ENCODE peak calls at places on chromosomes 5 and 9, in ten cellular contexts. F is CD8-positive, alpha-beta T cell; T is neural progenitor cell; B is ovary; Y is BE2C; Q is GM12878; U is spleen; R is cardiac muscle cell; M is stomach; C is esophagus muscularis mucosa. N is an unnamed sample.
A peak's percentile ranks its signal among the peaks of the same experiment; 100 is the strongest.

GRCh38 chr5:66072031-66072430 is 72.1 kb upstream of the SREK1 start:
- DNase-seq in B (no peak), Y (no peak), R (no peak), U (no peak), C (no peak), M (no peak), Q (no peak), F (no peak), T (no peak), N (no peak)

GRCh38 chr5:171494452-171495121 is 75.1 kb downstream of the FGF18 start:
- DNase-seq in Q (no peak), C (no peak), B (peak; percentile 84), R (peak; percentile 79), U (no peak), M (no peak), Y (peak; percentile 87), T (peak; percentile 77), F (no peak), N (no peak)

GRCh38 chr9:71683598-71684235 is 84.6 kb downstream of the CEMIP2 start:
- DNase-seq in C (no peak), Q (no peak), Y (peak; percentile 63), M (no peak), U (no peak), R (peak; percentile 13), F (no peak), T (peak; percentile 49), B (peak; percentile 51), N (no peak)

GRCh38 chr9:33130501-33130900 is 36.6 kb downstream of the B4GALT1 start:
- DNase-seq in F (no peak), R (no peak), C (no peak), T (no peak), U (peak; percentile 57), Q (no peak), B (no peak), M (no peak), Y (no peak), N (no peak)

GRCh38 chr5:149583394-149583793 is 2.1 kb downstream of the ARHGEF37 start:
- DNase-seq in Y (no peak), Q (no peak), U (no peak), T (no peak), B (no peak), F (no peak), C (no peak), R (no peak), M (peak; percentile 76), N (no peak)

GRCh38 chr5:169094586-169095409 is 206.1 kb downstream of the SLIT3 start:
- DNase-seq in T (no peak), Q (no peak), C (no peak), U (no peak), Y (no peak), B (no peak), R (no peak), M (no peak), F (no peak), N (no peak)

GRCh38 chr5:61866930-61867329 is 439.1 kb upstream of the KIF2A start:
- DNase-seq in C (no peak), U (no peak), Y (no peak), T (no peak), Q (peak; percentile 32), R (no peak), M (no peak), B (no peak), F (no peak), N (no peak)

GRCh38 chr5:138755084-138755748 is 2.0 kb downstream of the CTNNA1 start:
- DNase-seq in T (no peak), F (no peak), R (no peak), B (no peak), C (no peak), Q (peak; percentile 35), Y (no peak), M (no peak), U (no peak), N (no peak)

GRCh38 chr5:142439208-142439607 is 114.4 kb upstream of the SPRY4 start:
- DNase-seq in B (no peak), Q (no peak), R (no peak), M (no peak), T (no peak), C (no peak), U (no peak), F (no peak), Y (no peak), N (no peak)

DNA sequence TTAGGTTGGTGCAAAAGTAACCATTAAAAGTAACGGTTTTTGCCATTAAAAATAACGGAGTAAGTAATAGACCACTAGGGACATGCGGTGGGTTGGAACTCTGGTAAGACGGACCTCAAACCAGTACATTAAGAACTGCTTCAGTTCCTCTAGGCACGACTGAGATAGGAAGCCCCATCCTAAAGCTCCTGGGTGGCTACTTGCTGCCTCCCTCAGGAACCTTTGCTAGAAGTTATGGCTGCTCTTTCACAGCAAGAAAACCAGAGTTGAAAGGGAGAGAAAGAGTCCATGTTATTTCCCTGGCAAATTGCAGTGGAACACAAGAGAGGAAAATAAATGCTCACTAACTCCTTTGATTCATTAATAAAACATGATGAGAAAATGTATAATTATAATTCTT is 47.6 kb downstream of the MCTP1 start:
- DNase-seq in B (no peak), Q (no peak), F (no peak), Y (no peak), T (no peak), U (no peak), C (no peak), R (no peak), M (no peak), N (no peak)
- TF ChIP-seq CTCF in B (no peak), Q (no peak), F (no peak), Y (no peak), T (no peak), U (no peak), C (no peak), R (no peak), M (no peak), N (no peak)

GRCh38 chr5:159057426-159057825 is 42.3 kb downstream of the EBF1 start:
- DNase-seq in T (no peak), B (no peak), F (no peak), C (no peak), Y (no peak), Q (no peak), M (no peak), U (no peak), R (no peak), N (no peak)

GRCh38 chr5:159061186-159061796 is 38.4 kb downstream of the EBF1 start:
- DNase-seq in T (peak; percentile 67), R (no peak), Y (peak; percentile 55), B (peak; percentile 51), M (no peak), F (no peak), Q (no peak), U (no peak), C (no peak), N (no peak)

GRCh38 chr5:159056201-159056600 is 43.5 kb downstream of the EBF1 start:
- DNase-seq in C (no peak), U (no peak), R (no peak), B (no peak), M (no peak), T (no peak), F (no peak), Y (no peak), Q (no peak), N (no peak)

GRCh38 chr5:159059722-159060121 is 40.0 kb downstream of the EBF1 start:
- DNase-seq in C (no peak), B (no peak), Q (no peak), M (no peak), F (no peak), R (no peak), U (no peak), T (no peak), Y (no peak), N (no peak)

DNA sequence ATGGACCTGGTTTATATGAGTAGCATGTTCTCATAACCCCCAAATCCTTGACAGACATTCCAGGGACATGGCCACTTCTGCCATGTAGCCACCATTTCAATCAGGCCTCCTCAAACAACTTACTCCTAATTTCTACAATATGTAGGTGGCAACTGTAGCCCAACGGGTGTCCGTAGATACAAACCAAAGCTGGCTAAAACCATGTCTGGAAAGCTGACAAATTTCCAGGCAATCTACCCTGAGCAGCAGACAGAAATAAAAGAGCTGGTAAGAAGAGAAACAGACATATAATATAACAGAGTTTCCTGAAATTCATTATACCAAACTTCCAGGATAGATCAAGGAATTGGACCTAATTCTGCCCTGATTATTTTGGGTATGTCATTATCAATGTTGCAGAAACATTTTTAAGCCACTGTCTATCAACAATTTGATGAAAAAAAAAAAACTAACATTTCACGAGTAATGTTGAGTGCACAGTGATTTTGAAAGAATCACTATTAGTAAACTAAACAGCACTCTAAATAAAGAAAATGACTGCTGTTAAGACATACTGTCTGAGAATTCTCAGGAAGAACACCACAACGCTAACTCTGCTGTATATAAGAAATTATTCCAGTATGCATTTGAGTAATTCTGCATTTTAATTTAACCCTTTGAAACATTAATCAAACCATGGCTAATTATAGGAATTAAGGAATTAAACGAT is 40.6 kb downstream of the EBF1 start:
- DNase-seq in R (no peak), F (no peak), B (no peak), U (no peak), T (no peak), M (no peak), Y (no peak), C (no peak), Q (no peak), N (no peak)
- H3K4me1 ChIP-seq in R (no peaks in the 10 kb centered on the region), F (no peaks in the 10 kb centered on the region), B (peaks cover 6% of the 10 kb centered on the region), U (peaks cover 13% of the 10 kb centered on the region), T (peaks cover 50% of the 10 kb centered on the region), M (no peaks in the 10 kb centered on the region), Y (peaks cover 18% of the 10 kb centered on the region), C (peaks cover 29% of the 10 kb centered on the region), Q (peaks cover 12% of the 10 kb centered on the region), N (no peaks in the 10 kb centered on the region)

GRCh38 chr5:41156739-41157138 is 56.6 kb downstream of the C6 start:
- DNase-seq in M (no peak), Y (no peak), T (no peak), R (no peak), U (no peak), Q (no peak), F (no peak), B (no peak), C (no peak), N (no peak)
- H3K4me3 ChIP-seq in M (no peak overlapping the region), Y (no peak overlapping the region), T (no peak overlapping the region), R (no peak overlapping the region), U (no peak overlapping the region), Q (no peak overlapping the region), F (no peak overlapping the region), B (no peak overlapping the region), C (no peak overlapping the region), N (no peak overlapping the region)

GRCh38 chr9:109453210-109453842 is 44.8 kb downstream of the PTPN3 start:
- DNase-seq in Y (no peak), T (no peak), U (no peak), R (no peak), M (peak; percentile 56), Q (no peak), B (no peak), C (no peak), F (no peak), N (peak; percentile 57)

GRCh38 chr9:109449036-109449798 is 48.9 kb downstream of the PTPN3 start:
- DNase-seq in B (no peak), Y (no peak), M (no peak), T (no peak), U (no peak), C (no peak), R (no peak), Q (no peak), F (no peak), N (no peak)

GRCh38 chr9:109450346-109450745 is 47.8 kb downstream of the PTPN3 start:
- DNase-seq in F (no peak), Q (no peak), R (no peak), U (no peak), B (no peak), Y (no peak), T (no peak), C (no peak), M (no peak), N (no peak)

GRCh38 chr9:109452761-109453160 is 45.3 kb downstream of the PTPN3 start:
- DNase-seq in Q (no peak), F (no peak), T (no peak), C (no peak), Y (no peak), R (no peak), B (no peak), M (no peak), U (no peak), N (peak; percentile 48)

GRCh38 chr9:109451311-109452025 is 46.6 kb downstream of the PTPN3 start:
- DNase-seq in U (no peak), Y (no peak), T (peak; percentile 30), R (no peak), F (no peak), Q (no peak), B (no peak), C (no peak), M (no peak), N (no peak)
- TF ChIP-seq CTCF in U (no peak), Y (peak; percentile 19), T (peak; percentile 46), R (no peak), F (no peak), Q (no peak), B (no peak), C (no peak), M (no peak), N (no peak)